ENCODE peak calls at places on chromosomes 16 and 17, in five cellular contexts. One of them, this sample, is unnamed.

GRCh38 chr17:2709173-2709661 is 2.3 kb downstream of the CLUH start:
- DNase-seq in HEK293T: no peak
- DNase-seq in cerebellar cortex: no peak
- DNase-seq in gastrocnemius medialis: peak
- DNase-seq in astrocyte of the hippocampus: no peak
- DNase-seq in this sample: no peak

GRCh38 chr16:5438591-5438990 is 341.0 kb upstream of the EEF2KMT start:
- DNase-seq in HEK293T: no peak
- DNase-seq in cerebellar cortex: no peak
- DNase-seq in gastrocnemius medialis: no peak
- DNase-seq in astrocyte of the hippocampus: no peak
- DNase-seq in this sample: no peak

GRCh38 chr17:75774471-75774987 is 9.5 kb upstream of the GALK1 start:
- DNase-seq in HEK293T: no peak
- DNase-seq in cerebellar cortex: no peak
- DNase-seq in gastrocnemius medialis: no peak
- DNase-seq in astrocyte of the hippocampus: no peak
- DNase-seq in this sample: no peak

GRCh38 chr17:21214777-21215541 is 998 bp upstream of the TMEM11 start:
- DNase-seq in HEK293T: no peak
- DNase-seq in cerebellar cortex: no peak
- DNase-seq in gastrocnemius medialis: no peak
- DNase-seq in astrocyte of the hippocampus: peak
- DNase-seq in this sample: no peak

GRCh38 chr16:72203401-72203800 is 31.4 kb upstream of the PMFBP1 start:
- DNase-seq in HEK293T: no peak
- DNase-seq in cerebellar cortex: no peak
- DNase-seq in gastrocnemius medialis: peak
- DNase-seq in astrocyte of the hippocampus: peak
- DNase-seq in this sample: no peak

GRCh38 chr17:27819171-27819544 is 18.8 kb upstream of the NOS2 start:
- DNase-seq in HEK293T: no peak
- DNase-seq in cerebellar cortex: no peak
- DNase-seq in gastrocnemius medialis: no peak
- DNase-seq in astrocyte of the hippocampus: no peak
- DNase-seq in this sample: no peak

GRCh38 chr16:27840311-27841060 is 223.0 kb downstream of the GSG1L start:
- DNase-seq in HEK293T: no peak
- DNase-seq in cerebellar cortex: no peak
- DNase-seq in gastrocnemius medialis: no peak
- DNase-seq in astrocyte of the hippocampus: no peak
- DNase-seq in this sample: no peak

GRCh38 chr16:54236761-54237160 is 49.8 kb downstream of the IRX3 start:
- DNase-seq in HEK293T: no peak
- DNase-seq in cerebellar cortex: no peak
- DNase-seq in gastrocnemius medialis: no peak
- DNase-seq in astrocyte of the hippocampus: no peak
- DNase-seq in this sample: no peak

GRCh38 chr17:3505008-3505407 is 29.2 kb downstream of the ASPA start:
- DNase-seq in HEK293T: no peak
- DNase-seq in cerebellar cortex: no peak
- DNase-seq in gastrocnemius medialis: no peak
- DNase-seq in astrocyte of the hippocampus: no peak
- DNase-seq in this sample: no peak

GRCh38 chr16:12530291-12530690 is 273.4 kb downstream of the CPPED1 start:
- DNase-seq in HEK293T: no peak
- DNase-seq in cerebellar cortex: no peak
- DNase-seq in gastrocnemius medialis: no peak
- DNase-seq in astrocyte of the hippocampus: no peak
- DNase-seq in this sample: no peak

GRCh38 chr16:30934827-30935557 is 11.6 kb downstream of the FBXL19 start:
- DNase-seq in HEK293T: peak
- DNase-seq in cerebellar cortex: peak
- DNase-seq in gastrocnemius medialis: peak
- DNase-seq in astrocyte of the hippocampus: peak
- DNase-seq in this sample: peak

GRCh38 chr17:11094377-11094776 is 146.6 kb upstream of the SHISA6 start:
- DNase-seq in HEK293T: no peak
- DNase-seq in cerebellar cortex: no peak
- DNase-seq in gastrocnemius medialis: no peak
- DNase-seq in astrocyte of the hippocampus: no peak
- DNase-seq in this sample: no peak

GRCh38 chr17:80187493-80187892 is 17.7 kb downstream of the CARD14 start:
- DNase-seq in HEK293T: no peak
- DNase-seq in cerebellar cortex: no peak
- DNase-seq in gastrocnemius medialis: peak
- DNase-seq in astrocyte of the hippocampus: peak
- DNase-seq in this sample: no peak

GRCh38 chr16:19645557-19645981 is 72.5 kb downstream of the KNOP1 start:
- DNase-seq in HEK293T: no peak
- DNase-seq in cerebellar cortex: no peak
- DNase-seq in gastrocnemius medialis: peak
- DNase-seq in astrocyte of the hippocampus: no peak
- DNase-seq in this sample: no peak